ENCODE peak calls at places on chromosomes 4 and X, in ten cellular contexts. T is adrenal gland, Q is fibroblast of mammary gland, O is left ventricle myocardium inferior, R is mucosa of descending colon, G is choroid plexus epithelial cell, V is IMR-90, P is K562, W is AG09309, K is hepatocyte. D is an unnamed sample.

GRCh38 chr4:130023088-130023487 is 927.1 kb downstream of the C4orf33 start:
- DNase-seq in K (no peak), G (no peak), T (no peak), V (no peak), O (no peak), R (no peak), W (no peak), P (no peak), Q (no peak), D (no peak)

GRCh38 chr4:184745747-184746531 is 12.0 kb upstream of the CENPU start:
- DNase-seq in Q (peak; percentile 85), G (peak; percentile 94), W (no peak), T (peak; percentile 85), R (peak; percentile 89), O (peak; percentile 57), V (peak; percentile 76), K (peak; percentile 88), P (peak; percentile 83), D (peak; percentile 76)

GRCh38 chrX:118727686-118728339 is 407 bp downstream of the IL13RA1 start:
- DNase-seq in K (peak; percentile 64), G (no peak), W (no peak), O (peak; percentile 37), V (peak; percentile 10), Q (peak; percentile 18), P (peak; percentile 20), R (peak; percentile 40), T (peak; percentile 57), D (no peak)

GRCh38 chrX:129632443-129632842 is 22.3 kb downstream of the APLN start:
- DNase-seq in G (no peak), V (no peak), T (no peak), K (no peak), P (peak; percentile 8), W (no peak), R (no peak), Q (peak; percentile 47), O (no peak), D (no peak)

GRCh38 chr4:992297-993110 is 700 bp downstream of the SLC26A1 start:
- DNase-seq in T (peak; percentile 93), K (peak; percentile 92), G (peak; percentile 79), W (no peak), O (no peak), Q (no peak), P (peak; percentile 94), R (peak; percentile 89), V (peak; percentile 30), D (peak; percentile 55)

GRCh38 chrX:14777484-14777883 is 95.4 kb downstream of the FANCB start:
- DNase-seq in R (no peak), K (no peak), Q (peak; percentile 41), W (no peak), T (no peak), P (no peak), O (no peak), G (peak; percentile 44), V (peak; percentile 35), D (no peak)

GRCh38 chr4:8317474-8317873 is 47.9 kb downstream of the HTRA3 start:
- DNase-seq in O (no peak), W (no peak), P (no peak), R (no peak), Q (no peak), G (no peak), V (no peak), T (peak; percentile 5), K (no peak), D (no peak)

GRCh38 chr4:121784975-121785374 is 16.1 kb upstream of the EXOSC9 start:
- DNase-seq in K (no peak), O (no peak), R (no peak), W (peak; percentile 92), P (no peak), T (no peak), Q (peak; percentile 94), V (peak; percentile 97), G (peak; percentile 98), D (peak; percentile 97)

GRCh38 chrX:82813671-82814078 is 694.4 kb upstream of the POU3F4 start:
- DNase-seq in O (no peak), V (peak; percentile 22), P (no peak), Q (peak; percentile 79), W (no peak), G (peak; percentile 91), K (peak; percentile 48), T (no peak), R (no peak), D (peak; percentile 62)

GRCh38 chr4:113874480-113874879 is 105.0 kb downstream of the ARSJ start:
- DNase-seq in V (no peak), W (no peak), P (no peak), Q (no peak), G (no peak), T (no peak), K (no peak), R (no peak), O (no peak), D (no peak)

GRCh38 chr4:63906660-63907146 is 502.5 kb downstream of the TECRL start:
- DNase-seq in O (no peak), P (no peak), R (no peak), V (no peak), K (no peak), T (no peak), G (no peak), Q (no peak), W (no peak), D (no peak)

GRCh38 chr4:67558493-67558892 is at the start of gene STAP1:
- DNase-seq in O (no peak), W (no peak), Q (no peak), P (no peak), V (no peak), G (no peak), K (no peak), T (no peak), R (peak; percentile 26), D (no peak)

GRCh38 chrX:149909324-149910177 is 19.8 kb upstream of the HSFX4 start:
- DNase-seq in K (no peak), R (no peak), Q (no peak), T (no peak), O (no peak), V (no peak), G (no peak), P (no peak), W (no peak), D (no peak)

GRCh38 chr4:145808021-145808650 is 128.2 kb downstream of the C4orf51 start:
- DNase-seq in T (peak; percentile 32), P (peak; percentile 34), G (peak; percentile 97), R (no peak), O (no peak), W (peak; percentile 67), K (peak; percentile 70), V (peak; percentile 98), Q (peak; percentile 96), D (peak; percentile 86)

GRCh38 chr4:162707962-162708361 is 458.7 kb downstream of the NAF1 start:
- DNase-seq in P (no peak), Q (no peak), W (no peak), T (no peak), R (no peak), G (no peak), V (no peak), O (no peak), K (no peak), D (no peak)

GRCh38 chr4:138910914-138911336 is 104.7 kb upstream of the NOCT start:
- DNase-seq in V (peak; percentile 86), R (peak; percentile 72), G (peak; percentile 92), K (peak; percentile 88), Q (peak; percentile 70), P (peak; percentile 92), T (peak; percentile 57), W (no peak), O (peak; percentile 80), D (peak; percentile 95)

GRCh38 chr4:17780461-17781071 is 855 bp downstream of the FAM184B start:
- DNase-seq in K (no peak), P (no peak), G (no peak), W (no peak), O (no peak), Q (no peak), R (no peak), T (no peak), V (peak; percentile 47), D (peak; percentile 60)
- H3K4me3 ChIP-seq in K (peak overlapping the region; percentile 49), P (no peak overlapping the region), G (peak overlapping the region; percentile 47), W (peak overlapping the region; percentile 42), O (peak overlapping the region; percentile 65), Q (peak overlapping the region; percentile 12), R (no peak overlapping the region), T (no peak overlapping the region), V (peak overlapping the region; percentile 18), D (peak overlapping the region; percentile 57)

DNA sequence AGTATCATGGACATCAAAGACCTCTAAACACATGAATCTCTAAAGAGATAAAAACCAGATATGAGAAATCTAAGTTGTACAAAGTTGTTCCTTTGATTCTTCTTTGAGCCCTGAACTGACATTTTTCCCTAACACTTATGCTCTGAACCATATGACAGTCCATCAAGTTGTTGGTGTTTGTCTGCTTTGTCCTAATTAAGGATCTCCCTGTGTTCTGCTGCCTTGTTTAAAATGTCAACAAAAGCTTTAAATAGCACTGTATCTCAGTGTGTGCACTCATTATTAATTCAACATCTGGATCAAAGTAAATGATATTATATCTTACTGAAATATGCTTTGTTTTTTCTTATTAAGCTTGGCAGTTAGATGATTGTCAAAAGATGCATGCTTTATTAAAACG is 321.8 kb downstream of the MAPK10 start:
- DNase-seq in R (no peak), T (no peak), G (no peak), V (no peak), O (no peak), W (no peak), P (no peak), K (no peak), Q (no peak), D (no peak)
- TF ChIP-seq CTCF in R (no peak), T (no peak), G (no peak), V (no peak), O (no peak), W (no peak), P (no peak), K (no peak), Q (no peak), D (no peak)

DNA sequence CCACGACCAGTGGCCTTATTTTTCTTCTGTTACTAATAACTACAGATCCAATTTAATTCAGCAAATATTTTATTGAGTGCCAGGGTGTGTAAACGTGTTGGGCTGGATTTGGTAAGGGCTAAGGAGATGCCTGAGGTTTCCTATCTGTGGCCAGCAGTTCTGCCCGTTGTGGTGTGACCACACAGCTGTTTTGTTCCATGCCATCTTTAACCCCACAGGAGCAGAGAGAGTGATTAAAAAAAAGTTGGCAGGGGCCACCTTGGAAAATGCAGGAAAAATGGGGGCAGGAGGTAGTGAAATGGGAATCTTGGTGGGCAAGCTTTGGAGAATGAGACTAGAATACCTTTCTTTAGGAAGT is 1.1 kb downstream of the PLAC8 start:
- DNase-seq in G (no peak), V (no peak), P (no peak), T (no peak), W (no peak), O (no peak), R (no peak), Q (no peak), K (no peak), D (no peak)
- H3K4me3 ChIP-seq in G (no peak overlapping the region), V (no peak overlapping the region), P (no peak overlapping the region), T (no peak overlapping the region), W (no peak overlapping the region), O (no peak overlapping the region), R (peak overlapping the region; percentile 14), Q (no peak overlapping the region), K (no peak overlapping the region), D (no peak overlapping the region)

DNA sequence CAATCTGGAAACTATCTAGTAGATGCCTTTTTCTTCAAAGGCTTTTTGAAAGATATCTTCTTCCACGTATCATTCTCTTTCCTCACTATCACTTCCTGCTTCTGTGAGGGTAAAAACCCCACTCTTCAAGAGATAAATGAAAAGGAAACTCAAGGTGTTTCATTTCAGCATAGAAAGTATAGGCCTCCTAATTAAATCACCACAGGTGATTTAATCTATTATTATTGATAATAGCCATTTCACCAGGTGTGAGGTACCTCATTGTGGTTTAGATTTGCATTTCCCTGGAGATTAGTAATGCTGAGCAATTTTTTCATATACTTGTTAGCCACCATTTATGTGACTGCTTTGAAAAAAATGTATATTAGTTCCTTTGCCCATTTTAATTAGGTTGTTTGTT is 92.0 kb upstream of the EMCN start:
- DNase-seq in W (no peak), R (no peak), O (no peak), K (no peak), G (no peak), P (no peak), V (no peak), Q (no peak), T (no peak), D (no peak)
- TF ChIP-seq CTCF in W (no peak), R (no peak), O (no peak), K (no peak), G (no peak), P (no peak), V (no peak), Q (no peak), T (no peak), D (no peak)